ENCODE peak calls at places on chromosomes 7 and 10, in eight cellular contexts. M, W, L, Q, P, K, S and Y are unnamed samples.

GRCh38 chr7:123355576-123356195 is 155.9 kb upstream of the SLC13A1 start:
- DNase-seq in M (peak), W (no peak), L (no peak), Q (no peak), P (peak), K (peak), S (no peak), Y (no peak)

GRCh38 chr7:139526578-139527544 is 3.4 kb downstream of the CLEC2L start:
- DNase-seq in M (no peak), W (no peak), L (no peak), Q (no peak), P (no peak), K (no peak), S (no peak), Y (no peak)

GRCh38 chr7:43637114-43637806 is 54.4 kb downstream of the STK17A start:
- DNase-seq in M (no peak), W (peak), L (no peak), Q (peak), P (peak), K (no peak), S (no peak), Y (no peak)

GRCh38 chr10:47053399-47053798 is 142.2 kb downstream of the PTPN20 start:
- DNase-seq in M (peak), W (no peak), L (no peak), Q (no peak), P (no peak), K (no peak), S (no peak), Y (no peak)

GRCh38 chr7:452791-453455 is 66.7 kb downstream of the PDGFA start:
- DNase-seq in M (no peak), W (no peak), L (no peak), Q (no peak), P (peak), K (no peak), S (no peak), Y (no peak)

GRCh38 chr7:47520408-47520807 is 61.5 kb downstream of the TNS3 start:
- DNase-seq in M (no peak), W (no peak), L (no peak), Q (no peak), P (no peak), K (no peak), S (no peak), Y (no peak)

GRCh38 chr7:24936121-24936824 is 43.7 kb downstream of the OSBPL3 start:
- DNase-seq in M (no peak), W (no peak), L (no peak), Q (no peak), P (peak), K (no peak), S (no peak), Y (no peak)

GRCh38 chr7:157712666-157713235 is 375.9 kb downstream of the DNAJB6 start:
- DNase-seq in M (peak), W (no peak), L (no peak), Q (no peak), P (no peak), K (no peak), S (no peak), Y (no peak)

GRCh38 chr7:48964074-48964473 is 39.7 kb downstream of the CDC14C start:
- DNase-seq in M (no peak), W (no peak), L (no peak), Q (no peak), P (no peak), K (no peak), S (no peak), Y (no peak)

GRCh38 chr7:101435461-101436225 is 73.0 kb downstream of the COL26A1 start:
- DNase-seq in M (peak), W (no peak), L (no peak), Q (no peak), P (no peak), K (no peak), S (no peak), Y (no peak)

GRCh38 chr10:119281581-119282071 is 74.3 kb downstream of the GRK5 start:
- DNase-seq in M (no peak), W (no peak), L (no peak), Q (no peak), P (peak), K (no peak), S (no peak), Y (no peak)

GRCh38 chr10:84845628-84846261 is 517.4 kb downstream of the CCSER2 start:
- DNase-seq in M (peak), W (no peak), L (no peak), Q (no peak), P (peak), K (no peak), S (no peak), Y (no peak)

GRCh38 chr7:19119372-19119771 is 1.9 kb upstream of the TWIST1 start:
- DNase-seq in M (no peak), W (no peak), L (no peak), Q (no peak), P (no peak), K (no peak), S (no peak), Y (no peak)

GRCh38 chr10:45091968-45092367 is 91.2 kb downstream of the ZNF22 start:
- DNase-seq in M (no peak), W (no peak), L (no peak), Q (no peak), P (peak), K (no peak), S (no peak), Y (no peak)

GRCh38 chr10:31770307-31770902 is 158.2 kb downstream of the ARHGAP12 start:
- DNase-seq in M (no peak), W (peak), L (no peak), Q (peak), P (peak), K (no peak), S (peak), Y (no peak)

GRCh38 chr7:76428868-76429805 is 4.4 kb downstream of the ZP3 start:
- DNase-seq in M (peak), W (no peak), L (no peak), Q (no peak), P (peak), K (no peak), S (no peak), Y (no peak)

GRCh38 chr10:15824498-15824897 is 35.8 kb downstream of the MINDY3 start:
- DNase-seq in M (no peak), W (no peak), L (no peak), Q (no peak), P (peak), K (no peak), S (no peak), Y (no peak)

GRCh38 chr10:1577945-1578344 is 159.4 kb downstream of the ADARB2 start:
- DNase-seq in M (no peak), W (no peak), L (no peak), Q (no peak), P (no peak), K (no peak), S (no peak), Y (no peak)

GRCh38 chr7:28293529-28293835 is 112.9 kb upstream of the JAZF1 start:
- DNase-seq in M (no peak), W (no peak), L (no peak), Q (no peak), P (peak), K (no peak), S (no peak), Y (no peak)

GRCh38 chr7:86972072-86972471 is 87.4 kb downstream of the ELAPOR2 start:
- DNase-seq in M (no peak), W (no peak), L (no peak), Q (no peak), P (peak), K (no peak), S (no peak), Y (no peak)

GRCh38 chr7:2030475-2031456 is 202.0 kb downstream of the MAD1L1 start:
- DNase-seq in M (no peak), W (peak), L (no peak), Q (peak), P (no peak), K (no peak), S (no peak), Y (no peak)

GRCh38 chr10:110335314-110336064 is 30.8 kb upstream of the SMNDC1 start:
- DNase-seq in M (no peak), W (no peak), L (no peak), Q (no peak), P (no peak), K (no peak), S (no peak), Y (no peak)

GRCh38 chr7:103651978-103652377 is 206.0 kb upstream of the SLC26A5 start:
- DNase-seq in M (no peak), W (no peak), L (no peak), Q (no peak), P (no peak), K (no peak), S (no peak), Y (no peak)

GRCh38 chr10:86687750-86688149 is 19.4 kb downstream of the LDB3 start:
- DNase-seq in M (no peak), W (no peak), L (no peak), Q (no peak), P (no peak), K (no peak), S (no peak), Y (no peak)

GRCh38 chr7:25124485-25125136 is 449 bp downstream of the CYCS start:
- DNase-seq in M (no peak), W (no peak), L (no peak), Q (peak), P (peak), K (no peak), S (peak), Y (no peak)

GRCh38 chr7:38195804-38196595 is 18.0 kb downstream of the STARD3NL start:
- DNase-seq in M (no peak), W (no peak), L (no peak), Q (no peak), P (no peak), K (no peak), S (no peak), Y (no peak)

GRCh38 chr10:126592901-126593300 is 77.6 kb downstream of the C10orf90 start:
- DNase-seq in M (no peak), W (no peak), L (no peak), Q (no peak), P (no peak), K (no peak), S (no peak), Y (no peak)

GRCh38 chr10:69567920-69568319 is 5.3 kb downstream of the NEUROG3 start:
- DNase-seq in M (peak), W (no peak), L (no peak), Q (no peak), P (peak), K (no peak), S (no peak), Y (no peak)

GRCh38 chr10:97365761-97366351 is 31.3 kb upstream of the FRAT2 start:
- DNase-seq in M (no peak), W (no peak), L (no peak), Q (no peak), P (no peak), K (no peak), S (no peak), Y (no peak)

GRCh38 chr10:119328222-119328621 is 120.9 kb downstream of the GRK5 start:
- DNase-seq in M (no peak), W (no peak), L (no peak), Q (no peak), P (no peak), K (no peak), S (no peak), Y (no peak)

GRCh38 chr7:151131622-151132293 is 35.7 kb downstream of the GBX1 start:
- DNase-seq in M (no peak), W (no peak), L (no peak), Q (no peak), P (no peak), K (peak), S (no peak), Y (no peak)